ENCODE peak calls at places on chromosomes 7 and 10, in six cellular contexts. One of them, this sample, is unnamed. For H3K4me1 and H3K27me3, the result is how much of the 10 kb centered on the place peaks cover.

GRCh38 chr10:77507313-77507712 is 130.3 kb downstream of the KCNMA1 start:
- DNase-seq in uterus: no peak
- DNase-seq in tibial nerve: no peak
- DNase-seq in spleen: no peak
- DNase-seq in GM23338: no peak
- DNase-seq in psoas muscle: no peak
- DNase-seq in this sample: no peak

GRCh38 chr10:79102056-79102874 is 33.5 kb downstream of the ZMIZ1 start:
- DNase-seq in uterus: peak
- DNase-seq in tibial nerve: peak
- DNase-seq in psoas muscle: peak
- DNase-seq in spleen: peak
- DNase-seq in GM23338: peak
- DNase-seq in this sample: peak

GRCh38 chr7:100493476-100494264 is 9.9 kb downstream of the NYAP1 start:
- DNase-seq in psoas muscle: peak
- DNase-seq in spleen: peak
- DNase-seq in GM23338: peak
- DNase-seq in tibial nerve: no peak
- DNase-seq in uterus: no peak
- DNase-seq in this sample: no peak

GRCh38 chr7:34133983-34134782 is 228.8 kb downstream of the BMPER start:
- DNase-seq in GM23338: peak
- DNase-seq in uterus: peak
- DNase-seq in tibial nerve: peak
- DNase-seq in psoas muscle: peak
- DNase-seq in spleen: no peak
- DNase-seq in this sample: peak

GRCh38 chr7:46908770-46909169 is 673.1 kb downstream of the TNS3 start:
- DNase-seq in tibial nerve: no peak
- DNase-seq in GM23338: no peak
- DNase-seq in spleen: no peak
- DNase-seq in psoas muscle: no peak
- DNase-seq in uterus: no peak
- DNase-seq in this sample: no peak

GRCh38 chr10:131698986-131699385 is 201.8 kb upstream of the PPP2R2D start:
- DNase-seq in psoas muscle: no peak
- DNase-seq in spleen: peak
- DNase-seq in uterus: no peak
- DNase-seq in tibial nerve: no peak
- DNase-seq in GM23338: no peak
- DNase-seq in this sample: peak

GRCh38 chr7:100882769-100883526 is 6.6 kb downstream of the UFSP1 start:
- DNase-seq in spleen: no peak
- DNase-seq in uterus: no peak
- DNase-seq in tibial nerve: no peak
- DNase-seq in psoas muscle: peak
- DNase-seq in GM23338: no peak
- DNase-seq in this sample: no peak

GRCh38 chr7:7956531-7957221 is 11.9 kb upstream of the GLCCI1 start:
- DNase-seq in GM23338: no peak
- DNase-seq in tibial nerve: no peak
- DNase-seq in psoas muscle: no peak
- DNase-seq in uterus: no peak
- DNase-seq in spleen: no peak
- DNase-seq in this sample: no peak

GRCh38 chr10:624605-625334 is 64.7 kb downstream of the DIP2C start:
- DNase-seq in spleen: peak
- DNase-seq in GM23338: peak
- DNase-seq in psoas muscle: peak
- DNase-seq in uterus: peak
- DNase-seq in tibial nerve: peak
- DNase-seq in this sample: peak

GRCh38 chr10:122648599-122649428 is 50.8 kb downstream of the C10orf120 start:
- DNase-seq in spleen: peak
- DNase-seq in GM23338: peak
- DNase-seq in psoas muscle: peak
- DNase-seq in uterus: no peak
- DNase-seq in tibial nerve: peak
- DNase-seq in this sample: no peak

GRCh38 chr10:44402465-44403205 is 17.7 kb upstream of the CXCL12 start:
- DNase-seq in spleen: no peak
- DNase-seq in psoas muscle: no peak
- DNase-seq in uterus: peak
- DNase-seq in tibial nerve: no peak
- DNase-seq in GM23338: no peak
- DNase-seq in this sample: no peak

GRCh38 chr7:132964886-132965285 is 117.0 kb downstream of the CHCHD3 start:
- DNase-seq in spleen: no peak
- DNase-seq in uterus: no peak
- DNase-seq in tibial nerve: no peak
- DNase-seq in GM23338: no peak
- DNase-seq in psoas muscle: no peak
- DNase-seq in this sample: no peak

GRCh38 chr10:5659702-5660528 is 6.5 kb downstream of the ASB13 start:
- DNase-seq in psoas muscle: peak
- DNase-seq in GM23338: peak
- DNase-seq in spleen: no peak
- DNase-seq in uterus: peak
- DNase-seq in tibial nerve: peak
- DNase-seq in this sample: no peak

GRCh38 chr7:52287698-52288097 is 747.7 kb upstream of the POM121L12 start:
- DNase-seq in spleen: no peak
- DNase-seq in GM23338: no peak
- DNase-seq in psoas muscle: no peak
- DNase-seq in uterus: no peak
- DNase-seq in tibial nerve: no peak
- DNase-seq in this sample: no peak

GRCh38 chr10:10421071-10421470 is 596.6 kb upstream of the CELF2 start:
- DNase-seq in GM23338: no peak
- DNase-seq in psoas muscle: no peak
- DNase-seq in tibial nerve: no peak
- DNase-seq in uterus: no peak
- DNase-seq in spleen: no peak
- DNase-seq in this sample: no peak

GRCh38 chr10:103985726-103986125 is 18.8 kb downstream of the SLK start:
- DNase-seq in tibial nerve: no peak
- DNase-seq in GM23338: no peak
- DNase-seq in psoas muscle: no peak
- DNase-seq in uterus: no peak
- DNase-seq in spleen: no peak
- DNase-seq in this sample: no peak

GRCh38 chr10:119393421-119393820 is 149.1 kb downstream of the RGS10 start:
- DNase-seq in GM23338: no peak
- DNase-seq in tibial nerve: no peak
- DNase-seq in spleen: no peak
- DNase-seq in uterus: no peak
- DNase-seq in psoas muscle: no peak
- DNase-seq in this sample: no peak

GRCh38 chr7:16905300-16906044 is 23.7 kb upstream of the AGR3 start:
- DNase-seq in spleen: no peak
- DNase-seq in psoas muscle: no peak
- DNase-seq in tibial nerve: no peak
- DNase-seq in GM23338: peak
- DNase-seq in uterus: no peak
- DNase-seq in this sample: peak

GRCh38 chr7:45978010-45978681 is 57.1 kb upstream of the IGFBP3 start:
- DNase-seq in GM23338: peak
- DNase-seq in psoas muscle: no peak
- DNase-seq in uterus: peak
- DNase-seq in tibial nerve: no peak
- DNase-seq in spleen: no peak
- DNase-seq in this sample: peak

GRCh38 chr7:67251986-67252558 is 255.4 kb downstream of the TYW1 start:
- DNase-seq in psoas muscle: no peak
- DNase-seq in uterus: no peak
- DNase-seq in GM23338: peak
- DNase-seq in tibial nerve: no peak
- DNase-seq in spleen: no peak
- DNase-seq in this sample: no peak

GRCh38 chr10:79995979-79996629 is 47.2 kb upstream of the SFTPD start:
- DNase-seq in GM23338: no peak
- DNase-seq in spleen: no peak
- DNase-seq in tibial nerve: no peak
- DNase-seq in uterus: no peak
- DNase-seq in psoas muscle: no peak
- DNase-seq in this sample: no peak

GRCh38 chr7:41339913-41340676 is 362.8 kb downstream of the INHBA start:
- DNase-seq in spleen: no peak
- DNase-seq in GM23338: no peak
- DNase-seq in uterus: no peak
- DNase-seq in tibial nerve: no peak
- DNase-seq in psoas muscle: no peak
- DNase-seq in this sample: no peak

GRCh38 chr7:31692451-31692850 is 5.4 kb downstream of the PPP1R17 start:
- DNase-seq in spleen: no peak
- DNase-seq in uterus: no peak
- DNase-seq in GM23338: no peak
- DNase-seq in psoas muscle: no peak
- DNase-seq in tibial nerve: no peak
- DNase-seq in this sample: no peak

GRCh38 chr10:26292058-26292457 is 75.5 kb downstream of the GAD2 start:
- DNase-seq in GM23338: no peak
- DNase-seq in spleen: no peak
- DNase-seq in psoas muscle: no peak
- DNase-seq in uterus: no peak
- DNase-seq in tibial nerve: no peak
- DNase-seq in this sample: no peak

GRCh38 chr10:14403846-14404623 is 73.3 kb upstream of the FRMD4A start:
- DNase-seq in tibial nerve: no peak
- DNase-seq in spleen: no peak
- DNase-seq in uterus: no peak
- DNase-seq in GM23338: no peak
- DNase-seq in psoas muscle: no peak
- DNase-seq in this sample: no peak

GRCh38 chr7:131000389-131000788 is 266.4 kb upstream of the KLF14 start:
- DNase-seq in GM23338: no peak
- DNase-seq in spleen: no peak
- DNase-seq in psoas muscle: no peak
- DNase-seq in tibial nerve: no peak
- DNase-seq in uterus: no peak
- DNase-seq in this sample: no peak

GRCh38 chr7:131004371-131004770 is 270.4 kb upstream of the KLF14 start:
- DNase-seq in spleen: no peak
- DNase-seq in tibial nerve: no peak
- DNase-seq in psoas muscle: no peak
- DNase-seq in uterus: no peak
- DNase-seq in GM23338: no peak
- DNase-seq in this sample: no peak

GRCh38 chr7:131003634-131004033 is 269.6 kb upstream of the KLF14 start:
- DNase-seq in tibial nerve: no peak
- DNase-seq in uterus: no peak
- DNase-seq in GM23338: no peak
- DNase-seq in spleen: no peak
- DNase-seq in psoas muscle: no peak
- DNase-seq in this sample: no peak

GRCh38 chr7:131000873-131001272 is 266.9 kb upstream of the KLF14 start:
- DNase-seq in uterus: no peak
- DNase-seq in psoas muscle: no peak
- DNase-seq in GM23338: no peak
- DNase-seq in spleen: no peak
- DNase-seq in tibial nerve: no peak
- DNase-seq in this sample: no peak

DNA sequence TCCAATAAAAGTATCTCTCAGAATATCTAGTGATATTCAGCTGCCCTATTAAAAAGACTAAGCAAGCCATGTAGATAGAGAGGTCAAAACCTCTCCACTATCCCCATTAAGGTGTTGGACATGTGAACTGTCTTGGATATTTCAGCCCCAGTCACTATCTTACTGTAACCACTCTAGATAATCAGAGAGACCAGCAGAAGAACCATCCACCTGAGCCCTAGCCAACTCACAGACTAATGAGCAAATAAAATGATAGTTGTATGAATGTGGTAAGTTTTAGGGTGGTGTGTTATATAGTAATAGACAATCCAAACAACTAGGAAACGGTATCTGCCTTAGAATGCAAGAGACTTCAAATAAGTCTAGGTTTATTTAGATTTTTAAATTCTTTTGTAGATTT is 268.6 kb upstream of the KLF14 start:
- DNase-seq in spleen: no peak
- DNase-seq in uterus: no peak
- DNase-seq in psoas muscle: no peak
- DNase-seq in tibial nerve: no peak
- DNase-seq in GM23338: no peak
- DNase-seq in this sample: no peak
- H3K4me1 ChIP-seq in spleen: half or more
- H3K4me1 ChIP-seq in uterus: under half
- H3K4me1 ChIP-seq in psoas muscle: under half
- H3K4me1 ChIP-seq in tibial nerve: half or more
- H3K4me1 ChIP-seq in GM23338: under half
- H3K4me1 ChIP-seq in this sample: under half

GRCh38 chr7:80135306-80136104 is 874 bp downstream of the GNAI1 start:
- DNase-seq in psoas muscle: no peak
- DNase-seq in tibial nerve: no peak
- DNase-seq in GM23338: peak
- DNase-seq in uterus: peak
- DNase-seq in spleen: no peak
- DNase-seq in this sample: peak
- H3K4me3 ChIP-seq in psoas muscle: peak
- H3K4me3 ChIP-seq in tibial nerve: peak
- H3K4me3 ChIP-seq in GM23338: peak
- H3K4me3 ChIP-seq in uterus: peak
- H3K4me3 ChIP-seq in spleen: peak
- H3K4me3 ChIP-seq in this sample: peak

GRCh38 chr10:129968937-129969527 is 5.0 kb upstream of the EBF3 start:
- DNase-seq in spleen: peak
- DNase-seq in tibial nerve: peak
- DNase-seq in psoas muscle: peak
- DNase-seq in uterus: no peak
- DNase-seq in GM23338: peak
- DNase-seq in this sample: no peak

GRCh38 chr10:129966370-129966769 is 2.3 kb upstream of the EBF3 start:
- DNase-seq in tibial nerve: no peak
- DNase-seq in psoas muscle: no peak
- DNase-seq in GM23338: no peak
- DNase-seq in uterus: no peak
- DNase-seq in spleen: no peak
- DNase-seq in this sample: no peak

GRCh38 chr10:129966831-129967578 is 2.9 kb upstream of the EBF3 start:
- DNase-seq in GM23338: peak
- DNase-seq in psoas muscle: peak
- DNase-seq in spleen: peak
- DNase-seq in tibial nerve: no peak
- DNase-seq in uterus: no peak
- DNase-seq in this sample: no peak

GRCh38 chr10:129968020-129968861 is 4.2 kb upstream of the EBF3 start:
- DNase-seq in GM23338: no peak
- DNase-seq in uterus: no peak
- DNase-seq in tibial nerve: no peak
- DNase-seq in spleen: peak
- DNase-seq in psoas muscle: peak
- DNase-seq in this sample: no peak

GRCh38 chr10:129967579-129968019 is 3.5 kb upstream of the EBF3 start:
- DNase-seq in uterus: no peak
- DNase-seq in psoas muscle: no peak
- DNase-seq in spleen: peak
- DNase-seq in GM23338: peak
- DNase-seq in tibial nerve: no peak
- DNase-seq in this sample: no peak
- H3K27me3 ChIP-seq in uterus: half or more
- H3K27me3 ChIP-seq in psoas muscle: under half
- H3K27me3 ChIP-seq in spleen: half or more
- H3K27me3 ChIP-seq in GM23338: half or more
- H3K27me3 ChIP-seq in tibial nerve: half or more
- H3K27me3 ChIP-seq in this sample: under half

GRCh38 chr10:71735709-71736569 is 16.4 kb upstream of the C10orf105 start:
- DNase-seq in uterus: no peak
- DNase-seq in spleen: peak
- DNase-seq in psoas muscle: no peak
- DNase-seq in GM23338: no peak
- DNase-seq in tibial nerve: no peak
- DNase-seq in this sample: no peak
- H3K4me1 ChIP-seq in uterus: under half
- H3K4me1 ChIP-seq in spleen: half or more
- H3K4me1 ChIP-seq in psoas muscle: under half
- H3K4me1 ChIP-seq in GM23338: under half
- H3K4me1 ChIP-seq in tibial nerve: half or more
- H3K4me1 ChIP-seq in this sample: under half

This sample was measured in SJSA1.